ENCODE peak calls at places on chromosomes 3 and 15, in five cellular contexts. A, Z, G, O and F are unnamed samples.

GRCh38 chr3:149243540-149243939 is 21.9 kb upstream of the CP start:
- DNase-seq in A (no peak), Z (no peak), G (no peak), O (no peak), F (no peak)

GRCh38 chr3:128317101-128317697 is 149.5 kb downstream of the DNAJB8 start:
- DNase-seq in A (no peak), Z (no peak), G (no peak), O (no peak), F (no peak)

GRCh38 chr3:34377961-34378360 is 579.5 kb downstream of the PDCD6IP start:
- DNase-seq in A (no peak), Z (no peak), G (no peak), O (no peak), F (no peak)

GRCh38 chr3:82581350-82581749 is 819.9 kb upstream of the GBE1 start:
- DNase-seq in A (no peak), Z (no peak), G (no peak), O (no peak), F (no peak)

GRCh38 chr3:58628823-58629562 is 37.6 kb downstream of the FAM3D start:
- DNase-seq in A (peak), Z (peak), G (peak), O (no peak), F (peak)

GRCh38 chr3:128399221-128399915 is 67.3 kb downstream of the DNAJB8 start:
- DNase-seq in A (no peak), Z (no peak), G (no peak), O (no peak), F (no peak)

GRCh38 chr3:49882182-49882581 is 12.5 kb upstream of the CAMKV start:
- DNase-seq in A (no peak), Z (no peak), G (no peak), O (no peak), F (no peak)

GRCh38 chr15:74384566-74385441 is 17.4 kb upstream of the CYP11A1 start:
- DNase-seq in A (no peak), Z (no peak), G (peak), O (peak), F (no peak)

GRCh38 chr3:187621881-187622280 is 48.3 kb downstream of the SST start:
- DNase-seq in A (no peak), Z (no peak), G (no peak), O (no peak), F (no peak)

GRCh38 chr3:11719406-11720219 is 75.9 kb upstream of the VGLL4 start:
- DNase-seq in A (no peak), Z (peak), G (peak), O (peak), F (peak)

GRCh38 chr15:75590239-75590638 is 11.1 kb upstream of the PTPN9 start:
- DNase-seq in A (no peak), Z (no peak), G (no peak), O (no peak), F (no peak)

GRCh38 chr15:68561901-68562300 is 16.9 kb upstream of the CORO2B start:
- DNase-seq in A (no peak), Z (no peak), G (no peak), O (no peak), F (no peak)

GRCh38 chr3:75305901-75306300 is 358.2 kb upstream of the FRG2C start:
- DNase-seq in A (no peak), Z (no peak), G (no peak), O (no peak), F (no peak)

GRCh38 chr3:50154840-50155490 is at the start of gene SEMA3F:
- DNase-seq in A (no peak), Z (peak), G (peak), O (no peak), F (peak)

GRCh38 chr15:65532738-65533051 is 2.4 kb downstream of the HACD3 start:
- DNase-seq in A (no peak), Z (no peak), G (peak), O (no peak), F (peak)

GRCh38 chr15:40769310-40770146 is at the start of gene C15orf62:
- DNase-seq in A (no peak), Z (no peak), G (peak), O (peak), F (no peak)

DNA sequence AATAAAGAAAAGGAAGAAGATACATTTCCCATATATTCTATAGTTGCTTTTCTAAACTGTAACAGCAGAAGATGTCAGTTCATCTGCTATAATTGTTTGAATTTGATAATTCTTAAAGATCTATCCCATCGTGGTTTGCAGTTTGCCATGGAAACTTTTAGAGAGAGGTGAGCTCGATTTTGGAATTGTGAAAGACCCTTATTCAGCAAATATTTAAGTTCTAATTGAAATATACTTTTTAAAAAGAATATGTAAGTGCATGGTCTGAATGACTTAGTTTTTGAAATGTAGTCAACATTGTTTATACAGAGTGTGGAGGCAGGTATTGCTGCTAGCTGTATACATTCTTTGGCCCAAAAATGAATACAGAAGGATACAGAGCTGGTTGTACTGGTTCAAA is 127.7 kb downstream of the PDE8A start:
- DNase-seq in A (no peak), Z (no peak), G (no peak), O (no peak), F (no peak)
- H3K4me3 ChIP-seq in A (no peak), Z (no peak), G (no peak), O (no peak), F (no peak)

GRCh38 chr3:169558371-169558770 is 105.1 kb downstream of the MECOM start:
- DNase-seq in A (no peak), Z (no peak), G (no peak), O (no peak), F (no peak)

GRCh38 chr3:169564883-169565282 is 98.6 kb downstream of the MECOM start:
- DNase-seq in A (no peak), Z (no peak), G (no peak), O (no peak), F (no peak)

GRCh38 chr3:169563775-169564059 is 99.8 kb downstream of the MECOM start:
- DNase-seq in A (no peak), Z (no peak), G (no peak), O (no peak), F (no peak)

GRCh38 chr3:169562988-169563774 is 100.3 kb downstream of the MECOM start:
- DNase-seq in A (no peak), Z (no peak), G (no peak), O (no peak), F (no peak)
- TF ChIP-seq CTCF in A (peak), Z (peak), G (no peak), O (no peak), F (no peak)

DNA sequence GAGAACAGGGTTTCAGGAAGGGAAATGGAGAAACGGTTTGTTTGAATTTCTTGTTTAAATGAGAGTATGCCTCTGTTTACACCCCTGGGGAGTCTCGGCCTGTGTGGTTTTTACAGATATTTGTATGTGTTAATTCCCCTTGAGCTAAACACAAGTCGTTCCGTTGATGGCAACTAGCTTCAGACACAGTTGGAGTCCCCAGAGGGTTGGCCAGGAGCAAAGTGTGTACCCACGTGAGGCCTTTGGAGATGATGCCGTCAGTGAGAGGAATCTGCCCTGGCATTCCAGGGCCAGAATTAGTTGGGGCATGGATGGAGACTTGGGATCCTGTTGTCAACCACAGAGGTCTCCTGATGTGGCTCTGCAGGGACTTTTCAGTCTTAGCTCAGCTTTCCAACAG is 44.0 kb downstream of the CEMIP start:
- DNase-seq in A (no peak), Z (no peak), G (no peak), O (no peak), F (no peak)
- H3K4me3 ChIP-seq in A (no peak), Z (no peak), G (no peak), O (no peak), F (no peak)

DNA sequence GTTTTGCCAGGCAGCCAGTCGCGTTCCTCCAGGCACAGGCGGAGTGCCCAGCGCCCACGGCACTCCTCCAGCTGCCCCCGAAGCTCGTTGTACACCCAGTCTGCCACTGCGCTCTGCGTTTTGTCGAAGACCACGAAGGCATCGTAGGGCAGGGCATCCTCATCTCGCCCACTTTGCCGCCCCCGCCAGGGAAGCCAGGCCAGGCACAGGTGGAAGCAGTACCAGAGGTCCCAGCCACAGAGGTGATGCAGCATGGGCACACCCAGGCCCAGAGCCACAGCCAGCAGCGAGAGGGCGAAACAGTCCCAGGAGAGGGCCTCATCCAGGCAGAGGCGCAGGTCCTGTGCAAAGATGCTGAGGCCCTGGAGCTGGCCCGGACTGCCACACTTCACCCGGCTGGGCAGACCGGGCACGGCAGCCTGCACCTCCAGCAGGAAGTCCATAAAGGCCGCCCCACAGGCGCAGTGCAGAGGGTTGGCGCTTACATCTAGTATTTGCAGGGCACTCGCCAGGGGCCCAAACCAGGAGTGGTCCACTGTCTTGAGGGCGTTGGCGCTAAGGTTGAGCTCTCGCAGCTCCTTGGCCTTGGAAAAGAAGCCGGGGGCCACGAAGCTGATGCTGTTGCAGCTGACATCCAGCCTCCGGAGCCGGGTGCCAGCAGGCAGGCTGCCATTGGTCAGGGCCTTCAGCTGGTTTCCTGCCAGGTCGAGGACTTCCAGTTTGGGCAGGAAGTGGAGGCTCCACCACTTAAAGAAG is 3.7 kb downstream of the TLR9 start:
- DNase-seq in A (no peak), Z (no peak), G (no peak), O (no peak), F (no peak)
- TF ChIP-seq CTCF in A (no peak), Z (no peak), G (no peak), O (no peak), F (no peak)

DNA sequence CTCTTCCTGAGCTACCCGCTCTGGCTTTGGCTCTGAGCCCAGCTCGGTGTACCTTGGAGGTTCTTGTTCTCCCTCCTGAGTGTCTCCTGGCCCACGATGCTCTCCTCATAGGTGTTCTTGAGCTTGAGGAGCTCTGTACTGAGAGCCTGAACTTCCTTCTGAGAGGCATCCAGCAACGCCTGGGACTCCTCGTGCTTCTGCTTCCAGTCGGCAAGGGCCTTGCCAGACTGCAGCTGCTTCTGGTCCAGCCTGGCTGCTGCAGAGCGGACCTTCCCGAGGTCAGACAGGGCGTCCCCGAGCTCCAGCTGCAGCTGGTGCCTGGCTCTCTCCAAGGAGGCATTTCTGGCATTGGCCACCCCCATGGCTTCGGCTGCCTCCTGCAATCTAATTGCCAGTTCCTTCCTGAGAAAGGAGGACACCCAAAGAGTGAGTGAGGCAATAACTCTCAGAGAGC is 99.8 kb downstream of the MYH15 start:
- DNase-seq in A (no peak), Z (no peak), G (no peak), O (no peak), F (peak)
- H3K4me3 ChIP-seq in A (no peak), Z (no peak), G (no peak), O (no peak), F (no peak)